ENCODE peak calls at places on chromosomes 12 and 14, in five cellular contexts. One of them, this sample, is unnamed.

GRCh38 chr14:52299692-52300278 is 14.3 kb upstream of the PTGER2 start:
- DNase-seq in A549: peak; percentile 47
- DNase-seq in tibial nerve: peak; percentile 38
- DNase-seq in GM10248: peak; percentile 57
- DNase-seq in BJ: peak; percentile 10
- DNase-seq in this sample: no peak

GRCh38 chr14:49206832-49207231 is 379.3 kb downstream of the RPS29 start:
- DNase-seq in A549: no peak
- DNase-seq in GM10248: no peak
- DNase-seq in BJ: no peak
- DNase-seq in tibial nerve: no peak
- DNase-seq in this sample: no peak

GRCh38 chr14:71403673-71404072 is 496.4 kb downstream of the PCNX1 start:
- DNase-seq in tibial nerve: no peak
- DNase-seq in A549: peak; percentile 20
- DNase-seq in BJ: no peak
- DNase-seq in GM10248: peak; percentile 38
- DNase-seq in this sample: no peak

GRCh38 chr14:61553730-61554641 is 141.3 kb upstream of the HIF1A start:
- DNase-seq in tibial nerve: peak; percentile 61
- DNase-seq in GM10248: no peak
- DNase-seq in A549: peak; percentile 97
- DNase-seq in BJ: peak; percentile 99
- DNase-seq in this sample: no peak

GRCh38 chr14:55752580-55753365 is 172.8 kb downstream of the KTN1 start:
- DNase-seq in BJ: no peak
- DNase-seq in A549: peak; percentile 85
- DNase-seq in tibial nerve: no peak
- DNase-seq in GM10248: no peak
- DNase-seq in this sample: no peak

GRCh38 chr12:127428420-127428819 is 838.5 kb upstream of the TMEM132C start:
- DNase-seq in BJ: no peak
- DNase-seq in tibial nerve: no peak
- DNase-seq in GM10248: no peak
- DNase-seq in A549: no peak
- DNase-seq in this sample: no peak

GRCh38 chr14:34110531-34110930 is 159.7 kb upstream of the EGLN3 start:
- DNase-seq in A549: no peak
- DNase-seq in GM10248: no peak
- DNase-seq in tibial nerve: no peak
- DNase-seq in BJ: no peak
- DNase-seq in this sample: no peak

GRCh38 chr14:75022655-75023054 is 19.9 kb downstream of the EIF2B2 start:
- DNase-seq in tibial nerve: no peak
- DNase-seq in BJ: no peak
- DNase-seq in GM10248: no peak
- DNase-seq in A549: peak; percentile 59
- DNase-seq in this sample: no peak

DNA sequence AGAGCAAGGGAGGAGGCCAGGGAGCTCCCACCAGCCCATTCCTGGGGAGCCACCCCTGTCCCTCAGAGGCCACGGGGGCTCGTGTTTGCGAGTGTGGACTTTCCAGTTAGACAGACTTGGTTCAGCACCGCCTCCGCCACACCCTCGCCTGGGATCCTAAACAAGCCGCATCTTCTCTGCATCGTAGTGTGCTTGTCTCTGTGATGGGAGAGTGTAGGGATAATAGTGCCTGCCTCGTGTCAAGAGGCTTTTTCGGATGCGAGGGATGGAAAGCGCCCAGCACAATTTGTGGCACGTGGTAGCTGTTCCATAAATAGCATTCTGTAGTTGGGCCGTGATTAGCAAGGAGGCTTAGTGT is 1.3 kb upstream of the PPP1R13B start:
- DNase-seq in tibial nerve: no peak
- DNase-seq in GM10248: no peak
- DNase-seq in A549: no peak
- DNase-seq in BJ: no peak
- DNase-seq in this sample: no peak
- TF ChIP-seq CTCF in tibial nerve: no peak
- TF ChIP-seq CTCF in GM10248: no peak
- TF ChIP-seq CTCF in A549: no peak
- TF ChIP-seq CTCF in BJ: no peak
- TF ChIP-seq CTCF in this sample: no peak

GRCh38 chr12:11348439-11348838 is 38.2 kb upstream of the PRB4 start:
- DNase-seq in BJ: no peak
- DNase-seq in GM10248: no peak
- DNase-seq in tibial nerve: no peak
- DNase-seq in A549: no peak
- DNase-seq in this sample: no peak

GRCh38 chr12:11344504-11344903 is 34.3 kb upstream of the PRB4 start:
- DNase-seq in tibial nerve: no peak
- DNase-seq in A549: no peak
- DNase-seq in GM10248: no peak
- DNase-seq in BJ: no peak
- DNase-seq in this sample: no peak

DNA sequence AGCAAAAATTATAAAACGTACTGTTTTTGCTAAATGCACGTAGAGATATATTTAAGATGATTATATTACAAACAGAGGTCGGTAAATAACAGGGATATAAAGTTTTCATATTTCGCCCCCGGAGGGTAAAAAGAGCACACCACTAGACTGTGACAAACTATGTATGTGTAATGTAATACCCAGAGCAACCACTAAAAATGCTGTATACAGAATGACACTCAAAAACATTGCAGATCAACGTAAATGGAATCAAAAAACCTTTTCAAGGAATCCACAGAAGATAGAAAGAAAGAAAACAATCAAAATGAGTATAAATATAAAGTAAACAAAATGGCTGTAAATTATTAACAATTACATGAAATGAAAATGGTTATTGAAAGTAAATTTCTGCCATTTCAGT is 37.6 kb upstream of the PRB4 start:
- DNase-seq in A549: no peak
- DNase-seq in GM10248: no peak
- DNase-seq in tibial nerve: no peak
- DNase-seq in BJ: no peak
- DNase-seq in this sample: no peak
- TF ChIP-seq CTCF in A549: no peak
- TF ChIP-seq CTCF in GM10248: no peak
- TF ChIP-seq CTCF in tibial nerve: no peak
- TF ChIP-seq CTCF in BJ: no peak
- TF ChIP-seq CTCF in this sample: peak; percentile 63

DNA sequence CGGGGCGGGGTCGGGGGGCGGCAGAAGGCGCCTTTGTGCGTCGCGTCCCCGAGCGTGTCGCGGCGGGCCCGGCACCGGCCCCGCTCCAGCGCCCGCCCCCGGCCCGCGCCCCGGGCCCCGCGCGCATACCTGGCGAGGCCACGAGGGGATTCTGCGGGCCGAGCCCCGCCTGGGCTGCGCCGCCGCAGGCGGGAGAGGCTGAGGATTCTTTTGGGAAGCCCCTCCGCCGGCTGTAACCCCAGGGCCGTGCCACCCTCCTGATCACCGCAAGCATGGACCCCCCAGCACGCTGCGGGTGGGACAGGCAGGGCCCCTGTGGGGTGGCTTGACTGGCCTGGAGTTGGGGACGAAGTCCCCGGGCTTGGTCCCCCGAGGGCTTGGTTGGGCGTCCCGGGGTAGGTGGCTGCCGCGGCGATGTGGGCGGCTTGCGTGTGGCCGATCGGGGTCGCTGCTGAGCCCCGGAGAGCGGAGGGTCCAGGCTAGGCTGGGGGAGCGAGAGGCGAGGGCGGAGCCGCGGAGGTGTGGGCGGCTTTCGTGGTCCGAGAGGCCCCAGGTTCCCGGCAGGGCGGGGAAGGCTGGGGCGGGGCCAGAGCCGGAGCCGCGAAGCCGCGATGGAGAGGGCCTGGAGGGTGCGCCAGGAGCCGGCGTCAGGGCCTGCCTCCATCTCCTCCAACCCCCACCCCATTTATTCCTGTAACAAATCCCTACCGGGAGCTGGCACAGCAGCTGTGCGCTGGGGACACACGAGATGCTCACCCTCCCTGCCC is 28.4 kb upstream of the GPR132 start:
- DNase-seq in GM10248: peak; percentile 90
- DNase-seq in tibial nerve: no peak
- DNase-seq in BJ: no peak
- DNase-seq in A549: peak; percentile 93
- DNase-seq in this sample: peak; percentile 80
- TF ChIP-seq CTCF in GM10248: peak; percentile 56
- TF ChIP-seq CTCF in tibial nerve: no peak
- TF ChIP-seq CTCF in BJ: peak; percentile 67
- TF ChIP-seq CTCF in A549: peak; percentile 67
- TF ChIP-seq CTCF in this sample: peak; percentile 74

GRCh38 chr12:124057691-124058090 is 84.7 kb downstream of the ZNF664 start:
- DNase-seq in A549: no peak
- DNase-seq in BJ: no peak
- DNase-seq in tibial nerve: no peak
- DNase-seq in GM10248: no peak
- DNase-seq in this sample: no peak

GRCh38 chr12:124055066-124055465 is 82.1 kb downstream of the ZNF664 start:
- DNase-seq in A549: no peak
- DNase-seq in tibial nerve: no peak
- DNase-seq in GM10248: no peak
- DNase-seq in BJ: no peak
- DNase-seq in this sample: no peak

GRCh38 chr12:124049451-124050094 is 76.6 kb downstream of the ZNF664 start:
- DNase-seq in tibial nerve: no peak
- DNase-seq in A549: no peak
- DNase-seq in BJ: no peak
- DNase-seq in GM10248: no peak
- DNase-seq in this sample: no peak

GRCh38 chr12:124059752-124060151 is 86.7 kb downstream of the ZNF664 start:
- DNase-seq in tibial nerve: no peak
- DNase-seq in A549: no peak
- DNase-seq in GM10248: no peak
- DNase-seq in BJ: no peak
- DNase-seq in this sample: no peak

DNA sequence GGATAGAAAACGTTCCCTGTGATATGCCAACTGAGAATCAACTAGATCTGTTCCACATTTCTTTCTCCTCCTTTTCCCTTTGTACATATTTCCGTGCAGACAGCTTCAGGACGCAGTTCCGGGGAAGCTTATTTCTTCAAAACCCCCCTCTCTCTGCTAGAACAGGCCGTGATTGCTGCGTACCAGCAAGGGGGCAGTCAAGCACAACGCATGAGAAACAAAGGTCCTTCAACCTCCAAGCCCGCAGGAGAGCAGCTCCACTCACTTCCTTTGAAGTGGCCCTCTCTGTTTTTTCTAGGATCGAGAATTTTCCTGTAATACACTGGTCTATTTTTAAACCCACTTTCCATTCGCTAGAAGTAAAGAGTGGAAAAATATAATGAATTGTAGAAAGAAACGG is 80.8 kb downstream of the ZNF664 start:
- DNase-seq in GM10248: no peak
- DNase-seq in BJ: no peak
- DNase-seq in tibial nerve: peak; percentile 54
- DNase-seq in A549: peak; percentile 73
- DNase-seq in this sample: no peak
- TF ChIP-seq CTCF in GM10248: peak; percentile 63
- TF ChIP-seq CTCF in BJ: peak; percentile 83
- TF ChIP-seq CTCF in tibial nerve: peak; percentile 76
- TF ChIP-seq CTCF in A549: peak; percentile 58
- TF ChIP-seq CTCF in this sample: peak; percentile 66

GRCh38 chr12:50517456-50518048 is 12.8 kb downstream of the DIP2B start:
- DNase-seq in A549: peak; percentile 54
- DNase-seq in GM10248: peak; percentile 68
- DNase-seq in BJ: no peak
- DNase-seq in tibial nerve: no peak
- DNase-seq in this sample: no peak

GRCh38 chr12:50520345-50520744 is 15.6 kb downstream of the DIP2B start:
- DNase-seq in BJ: no peak
- DNase-seq in A549: no peak
- DNase-seq in tibial nerve: no peak
- DNase-seq in GM10248: no peak
- DNase-seq in this sample: no peak

GRCh38 chr12:50518129-50518528 is 13.3 kb downstream of the DIP2B start:
- DNase-seq in GM10248: no peak
- DNase-seq in BJ: no peak
- DNase-seq in A549: no peak
- DNase-seq in tibial nerve: no peak
- DNase-seq in this sample: no peak

GRCh38 chr12:50523772-50524171 is 19.0 kb downstream of the DIP2B start:
- DNase-seq in tibial nerve: no peak
- DNase-seq in GM10248: no peak
- DNase-seq in BJ: no peak
- DNase-seq in A549: no peak
- DNase-seq in this sample: no peak

DNA sequence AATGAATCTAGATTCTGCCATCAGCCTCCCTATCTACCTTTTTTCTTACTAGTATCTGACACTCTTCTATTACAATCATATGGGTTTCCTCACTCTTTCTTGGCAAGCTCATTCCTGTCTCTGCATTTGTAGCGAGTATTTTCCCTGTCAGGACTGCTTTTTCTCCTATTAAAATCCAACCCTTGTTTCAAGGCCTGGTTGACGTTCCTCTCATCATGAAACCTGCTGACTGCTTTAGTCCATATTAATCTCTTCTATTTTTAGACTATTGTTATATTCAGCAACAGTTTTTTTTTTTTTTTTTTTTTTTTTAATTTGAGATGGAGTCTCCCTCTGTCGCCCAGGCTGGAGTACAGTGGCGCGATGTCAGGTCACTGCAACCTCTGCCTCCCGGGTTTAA is 16.0 kb downstream of the DIP2B start:
- DNase-seq in tibial nerve: no peak
- DNase-seq in GM10248: no peak
- DNase-seq in BJ: no peak
- DNase-seq in A549: no peak
- DNase-seq in this sample: no peak
- TF ChIP-seq CTCF in tibial nerve: no peak
- TF ChIP-seq CTCF in GM10248: no peak
- TF ChIP-seq CTCF in BJ: no peak
- TF ChIP-seq CTCF in A549: no peak
- TF ChIP-seq CTCF in this sample: no peak

DNA sequence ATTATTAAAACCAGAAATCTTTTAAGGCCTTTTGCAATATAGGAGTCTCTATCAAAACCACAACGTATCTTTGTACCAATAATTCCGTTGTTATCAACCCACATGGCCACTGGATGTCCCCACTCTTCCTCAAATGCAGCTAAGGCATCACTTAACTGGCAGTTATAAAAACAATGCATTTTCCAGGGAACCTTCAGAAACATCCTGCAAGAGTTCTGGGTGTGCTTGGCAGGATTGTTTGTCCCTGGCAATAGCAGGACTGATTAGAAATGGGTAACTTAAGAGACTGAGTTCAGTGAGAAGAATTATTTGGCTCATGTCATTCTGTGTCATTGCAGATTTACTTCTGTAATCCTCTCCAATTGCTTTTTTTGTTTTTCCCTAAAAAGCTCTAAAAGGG is 112.0 kb downstream of the SLC15A5 start:
- DNase-seq in A549: peak; percentile 58
- DNase-seq in BJ: no peak
- DNase-seq in GM10248: no peak
- DNase-seq in tibial nerve: peak; percentile 49
- DNase-seq in this sample: no peak
- TF ChIP-seq CTCF in A549: peak; percentile 73
- TF ChIP-seq CTCF in BJ: peak; percentile 62
- TF ChIP-seq CTCF in GM10248: peak; percentile 29
- TF ChIP-seq CTCF in tibial nerve: peak; percentile 40
- TF ChIP-seq CTCF in this sample: peak; percentile 91